ENCODE peak calls at places on chromosomes 4 and X, in seven cellular contexts. One of them, this sample, is unnamed.

GRCh38 chr4:182809417-182810102 is 107.6 kb downstream of the DCTD start:
- DNase-seq in right lobe of liver: no peak
- DNase-seq in hepatocyte: peak
- DNase-seq in neural progenitor cell: no peak
- DNase-seq in fibroblast of lung: no peak
- DNase-seq in ovary: no peak
- DNase-seq in stomach: no peak
- DNase-seq in this sample: no peak

GRCh38 chr4:146087856-146088255 is 87.7 kb upstream of the LSM6 start:
- DNase-seq in neural progenitor cell: no peak
- DNase-seq in stomach: no peak
- DNase-seq in ovary: no peak
- DNase-seq in fibroblast of lung: no peak
- DNase-seq in right lobe of liver: no peak
- DNase-seq in hepatocyte: no peak
- DNase-seq in this sample: no peak

GRCh38 chrX:149499766-149500165 is 5.3 kb downstream of the IDS start:
- DNase-seq in stomach: no peak
- DNase-seq in neural progenitor cell: no peak
- DNase-seq in fibroblast of lung: no peak
- DNase-seq in hepatocyte: no peak
- DNase-seq in ovary: no peak
- DNase-seq in right lobe of liver: no peak
- DNase-seq in this sample: no peak

GRCh38 chr4:121943941-121944340 is 7.9 kb downstream of the TRPC3 start:
- DNase-seq in hepatocyte: no peak
- DNase-seq in stomach: no peak
- DNase-seq in fibroblast of lung: no peak
- DNase-seq in neural progenitor cell: peak
- DNase-seq in right lobe of liver: no peak
- DNase-seq in ovary: no peak
- DNase-seq in this sample: no peak

GRCh38 chr4:1055721-1056590 is 44.5 kb downstream of the FGFRL1 start:
- DNase-seq in ovary: peak
- DNase-seq in neural progenitor cell: peak
- DNase-seq in right lobe of liver: peak
- DNase-seq in fibroblast of lung: peak
- DNase-seq in hepatocyte: peak
- DNase-seq in stomach: peak
- DNase-seq in this sample: peak

GRCh38 chrX:109485470-109486340 is 3.8 kb upstream of the GUCY2F start:
- DNase-seq in neural progenitor cell: peak
- DNase-seq in ovary: peak
- DNase-seq in hepatocyte: peak
- DNase-seq in stomach: peak
- DNase-seq in fibroblast of lung: peak
- DNase-seq in right lobe of liver: peak
- DNase-seq in this sample: no peak

GRCh38 chrX:45553417-45553816 is 352.7 kb upstream of the DIPK2B start:
- DNase-seq in right lobe of liver: no peak
- DNase-seq in hepatocyte: no peak
- DNase-seq in neural progenitor cell: no peak
- DNase-seq in stomach: no peak
- DNase-seq in fibroblast of lung: no peak
- DNase-seq in ovary: no peak
- DNase-seq in this sample: no peak

GRCh38 chrX:38500886-38501285 is 60.5 kb upstream of the TSPAN7 start:
- DNase-seq in stomach: no peak
- DNase-seq in hepatocyte: no peak
- DNase-seq in right lobe of liver: no peak
- DNase-seq in ovary: no peak
- DNase-seq in fibroblast of lung: no peak
- DNase-seq in neural progenitor cell: no peak
- DNase-seq in this sample: no peak

GRCh38 chr4:40309250-40309774 is 25.8 kb upstream of the CHRNA9 start:
- DNase-seq in ovary: peak
- DNase-seq in fibroblast of lung: peak
- DNase-seq in right lobe of liver: peak
- DNase-seq in neural progenitor cell: peak
- DNase-seq in hepatocyte: peak
- DNase-seq in stomach: peak
- DNase-seq in this sample: peak

GRCh38 chr4:181582595-181582994 is 660.6 kb upstream of the TENM3 start:
- DNase-seq in ovary: no peak
- DNase-seq in stomach: no peak
- DNase-seq in neural progenitor cell: no peak
- DNase-seq in hepatocyte: no peak
- DNase-seq in right lobe of liver: no peak
- DNase-seq in fibroblast of lung: no peak
- DNase-seq in this sample: no peak

GRCh38 chr4:3451956-3452355 is 10.2 kb downstream of the HGFAC start:
- DNase-seq in hepatocyte: no peak
- DNase-seq in right lobe of liver: no peak
- DNase-seq in neural progenitor cell: no peak
- DNase-seq in ovary: no peak
- DNase-seq in stomach: no peak
- DNase-seq in fibroblast of lung: peak
- DNase-seq in this sample: no peak

GRCh38 chr4:122700178-122700725 is 32.3 kb upstream of the BBS12 start:
- DNase-seq in hepatocyte: peak
- DNase-seq in stomach: no peak
- DNase-seq in neural progenitor cell: no peak
- DNase-seq in right lobe of liver: peak
- DNase-seq in fibroblast of lung: peak
- DNase-seq in ovary: peak
- DNase-seq in this sample: no peak

GRCh38 chr4:26197018-26197779 is 123.6 kb upstream of the RBPJ start:
- DNase-seq in hepatocyte: no peak
- DNase-seq in right lobe of liver: no peak
- DNase-seq in stomach: peak
- DNase-seq in neural progenitor cell: no peak
- DNase-seq in fibroblast of lung: peak
- DNase-seq in ovary: no peak
- DNase-seq in this sample: no peak

DNA sequence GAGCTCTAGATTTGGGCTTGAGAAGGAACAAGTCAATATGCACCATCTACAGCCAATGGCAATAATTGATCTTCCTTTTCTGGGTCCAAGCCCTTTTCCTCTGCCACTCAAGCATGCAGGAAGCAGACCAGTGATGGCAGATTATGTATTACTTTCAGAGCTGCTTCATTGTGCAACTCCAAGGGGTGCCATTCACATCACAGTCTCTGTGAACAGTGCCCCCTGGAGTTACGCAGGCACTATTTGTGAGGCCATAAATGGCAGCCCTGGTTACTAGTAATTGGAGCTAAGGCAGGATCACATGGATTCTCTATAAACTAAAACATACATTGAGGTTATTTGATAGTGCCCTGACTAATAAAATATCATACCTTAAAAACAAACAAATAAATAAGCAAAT is 313.4 kb upstream of the SLC7A11 start:
- DNase-seq in stomach: no peak
- DNase-seq in ovary: no peak
- DNase-seq in fibroblast of lung: peak
- DNase-seq in hepatocyte: peak
- DNase-seq in neural progenitor cell: peak
- DNase-seq in right lobe of liver: no peak
- DNase-seq in this sample: no peak
- TF ChIP-seq CTCF in stomach: no peak
- TF ChIP-seq CTCF in ovary: no peak
- TF ChIP-seq CTCF in fibroblast of lung: peak
- TF ChIP-seq CTCF in hepatocyte: peak
- TF ChIP-seq CTCF in neural progenitor cell: peak
- TF ChIP-seq CTCF in right lobe of liver: no peak
- TF ChIP-seq CTCF in this sample: no peak

DNA sequence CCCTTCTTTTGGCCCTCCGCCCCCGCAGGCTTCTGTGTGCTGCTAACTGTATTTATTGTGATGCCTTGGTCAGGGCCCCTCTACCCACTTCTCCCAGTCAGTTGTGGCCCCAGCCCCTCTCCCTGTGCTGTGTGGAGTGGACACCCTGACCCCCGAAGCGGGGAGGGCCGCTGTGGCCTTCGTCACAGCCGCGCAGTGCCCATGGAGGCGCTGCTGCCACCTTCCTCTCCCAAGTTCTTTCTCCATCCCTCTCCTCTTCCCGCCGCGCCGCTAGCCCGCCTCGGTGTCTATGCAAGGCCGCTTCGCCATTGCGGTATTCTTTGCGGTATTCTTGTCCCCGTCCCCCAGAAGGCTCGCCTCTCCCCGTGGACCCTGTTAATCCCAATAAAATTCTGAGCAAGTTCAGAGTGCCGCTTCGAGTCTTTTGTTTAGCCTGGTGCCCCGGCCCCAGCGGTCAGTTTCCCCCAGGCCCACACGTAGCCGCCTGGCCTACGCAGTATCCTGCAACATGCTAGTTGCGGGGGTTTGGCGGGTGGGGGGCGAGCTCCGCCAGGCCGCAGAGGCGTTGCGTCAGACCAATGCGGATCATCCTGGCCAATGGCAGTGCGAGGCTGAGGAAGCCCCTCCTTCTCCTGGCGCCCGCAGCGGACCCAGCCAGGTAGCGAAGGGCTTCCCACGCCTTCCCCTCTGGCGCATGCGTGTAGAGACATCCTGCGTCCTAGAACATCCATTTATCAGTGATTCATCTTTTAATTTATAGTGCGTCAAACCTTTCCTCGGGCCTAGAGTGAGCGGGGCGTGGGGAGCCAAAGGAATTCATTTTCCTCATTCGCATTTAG is 5.6 kb upstream of the KANTR start:
- DNase-seq in fibroblast of lung: peak
- DNase-seq in ovary: peak
- DNase-seq in right lobe of liver: peak
- DNase-seq in hepatocyte: peak
- DNase-seq in neural progenitor cell: peak
- DNase-seq in stomach: peak
- DNase-seq in this sample: peak
- H3K4me3 ChIP-seq in fibroblast of lung: peak
- H3K4me3 ChIP-seq in ovary: peak
- H3K4me3 ChIP-seq in right lobe of liver: peak
- H3K4me3 ChIP-seq in hepatocyte: peak
- H3K4me3 ChIP-seq in neural progenitor cell: peak
- H3K4me3 ChIP-seq in stomach: peak
- H3K4me3 ChIP-seq in this sample: peak

GRCh38 chr4:77785669-77786068 is 33.5 kb downstream of the CNOT6L start:
- DNase-seq in hepatocyte: no peak
- DNase-seq in right lobe of liver: no peak
- DNase-seq in neural progenitor cell: no peak
- DNase-seq in fibroblast of lung: no peak
- DNase-seq in ovary: no peak
- DNase-seq in stomach: no peak
- DNase-seq in this sample: no peak

GRCh38 chr4:77783881-77784280 is 35.3 kb downstream of the CNOT6L start:
- DNase-seq in hepatocyte: no peak
- DNase-seq in right lobe of liver: no peak
- DNase-seq in neural progenitor cell: no peak
- DNase-seq in stomach: no peak
- DNase-seq in ovary: no peak
- DNase-seq in fibroblast of lung: no peak
- DNase-seq in this sample: no peak

GRCh38 chr4:77788990-77789389 is 30.2 kb downstream of the CNOT6L start:
- DNase-seq in fibroblast of lung: no peak
- DNase-seq in right lobe of liver: no peak
- DNase-seq in neural progenitor cell: no peak
- DNase-seq in ovary: no peak
- DNase-seq in stomach: no peak
- DNase-seq in hepatocyte: no peak
- DNase-seq in this sample: no peak

GRCh38 chr4:77782102-77782835 is 36.9 kb downstream of the CNOT6L start:
- DNase-seq in stomach: no peak
- DNase-seq in fibroblast of lung: no peak
- DNase-seq in hepatocyte: no peak
- DNase-seq in neural progenitor cell: no peak
- DNase-seq in ovary: no peak
- DNase-seq in right lobe of liver: no peak
- DNase-seq in this sample: no peak

GRCh38 chr4:77787969-77788368 is 31.2 kb downstream of the CNOT6L start:
- DNase-seq in neural progenitor cell: no peak
- DNase-seq in ovary: no peak
- DNase-seq in hepatocyte: no peak
- DNase-seq in right lobe of liver: no peak
- DNase-seq in fibroblast of lung: no peak
- DNase-seq in stomach: no peak
- DNase-seq in this sample: no peak
- H3K27ac ChIP-seq in neural progenitor cell: no peak
- H3K27ac ChIP-seq in ovary: no peak
- H3K27ac ChIP-seq in hepatocyte: no peak
- H3K27ac ChIP-seq in right lobe of liver: no peak
- H3K27ac ChIP-seq in fibroblast of lung: no peak
- H3K27ac ChIP-seq in stomach: no peak
- H3K27ac ChIP-seq in this sample: no peak

GRCh38 chrX:41734530-41734929 is 10.5 kb downstream of the GPR82 start:
- DNase-seq in hepatocyte: no peak
- DNase-seq in fibroblast of lung: peak
- DNase-seq in ovary: no peak
- DNase-seq in right lobe of liver: no peak
- DNase-seq in neural progenitor cell: peak
- DNase-seq in stomach: no peak
- DNase-seq in this sample: no peak
- TF ChIP-seq CTCF in hepatocyte: peak
- TF ChIP-seq CTCF in fibroblast of lung: peak
- TF ChIP-seq CTCF in ovary: no peak
- TF ChIP-seq CTCF in right lobe of liver: peak
- TF ChIP-seq CTCF in neural progenitor cell: peak
- TF ChIP-seq CTCF in stomach: no peak
- TF ChIP-seq CTCF in this sample: no peak

DNA sequence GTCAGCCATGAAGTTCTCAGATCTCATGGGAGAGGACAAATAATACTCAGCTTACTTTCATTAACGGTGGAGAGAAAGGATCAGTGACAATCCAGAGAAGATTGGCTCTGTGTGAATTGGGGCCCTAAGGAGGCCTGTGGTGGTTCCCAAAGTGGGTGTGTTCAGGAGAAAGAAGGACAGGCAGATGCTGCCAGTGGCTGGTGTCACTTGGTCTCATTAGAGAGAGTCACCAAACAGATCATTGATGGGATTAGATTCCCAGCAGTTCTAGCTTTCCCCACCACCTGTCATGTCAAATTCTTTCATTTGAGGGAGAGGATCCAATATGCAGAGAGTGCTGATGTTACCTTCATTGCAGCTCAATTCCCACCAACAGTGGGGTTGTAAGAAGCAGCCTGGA is 8.0 kb downstream of the SMPX start:
- DNase-seq in ovary: no peak
- DNase-seq in stomach: no peak
- DNase-seq in hepatocyte: no peak
- DNase-seq in fibroblast of lung: no peak
- DNase-seq in right lobe of liver: no peak
- DNase-seq in neural progenitor cell: no peak
- DNase-seq in this sample: no peak
- H3K4me3 ChIP-seq in ovary: no peak
- H3K4me3 ChIP-seq in stomach: no peak
- H3K4me3 ChIP-seq in hepatocyte: no peak
- H3K4me3 ChIP-seq in fibroblast of lung: no peak
- H3K4me3 ChIP-seq in right lobe of liver: no peak
- H3K4me3 ChIP-seq in neural progenitor cell: no peak
- H3K4me3 ChIP-seq in this sample: no peak

This sample was measured in coronary artery.